ENCODE peak calls at places on chromosomes 2 and 18, in six cellular contexts. One of them, this sample, is unnamed.

GRCh38 chr2:164869420-164869772 is 27.8 kb upstream of the COBLL1 start:
- DNase-seq in colonic mucosa: no peak
- DNase-seq in astrocyte: no peak
- DNase-seq in HL-60: no peak
- DNase-seq in cardiac muscle cell: no peak
- DNase-seq in right lobe of liver: no peak
- DNase-seq in this sample: no peak

GRCh38 chr2:238728322-238729260 is 119.3 kb upstream of the TWIST2 start:
- DNase-seq in right lobe of liver: no peak
- DNase-seq in astrocyte: peak
- DNase-seq in colonic mucosa: no peak
- DNase-seq in HL-60: no peak
- DNase-seq in cardiac muscle cell: no peak
- DNase-seq in this sample: no peak

GRCh38 chr2:22481507-22482217 is 903.3 kb upstream of the KLHL29 start:
- DNase-seq in colonic mucosa: no peak
- DNase-seq in HL-60: no peak
- DNase-seq in right lobe of liver: no peak
- DNase-seq in astrocyte: no peak
- DNase-seq in cardiac muscle cell: no peak
- DNase-seq in this sample: no peak

GRCh38 chr2:209534228-209534627 is 110.4 kb downstream of the MAP2 start:
- DNase-seq in right lobe of liver: no peak
- DNase-seq in colonic mucosa: no peak
- DNase-seq in cardiac muscle cell: no peak
- DNase-seq in HL-60: no peak
- DNase-seq in astrocyte: no peak
- DNase-seq in this sample: no peak

GRCh38 chr2:85853499-85854165 is 35.2 kb downstream of the ST3GAL5 start:
- DNase-seq in astrocyte: no peak
- DNase-seq in colonic mucosa: no peak
- DNase-seq in right lobe of liver: no peak
- DNase-seq in cardiac muscle cell: no peak
- DNase-seq in HL-60: peak
- DNase-seq in this sample: no peak

GRCh38 chr2:27233341-27233740 is 16.2 kb downstream of the CAD start:
- DNase-seq in colonic mucosa: no peak
- DNase-seq in cardiac muscle cell: no peak
- DNase-seq in astrocyte: no peak
- DNase-seq in right lobe of liver: no peak
- DNase-seq in HL-60: no peak
- DNase-seq in this sample: no peak

GRCh38 chr2:235689427-235689853 is 195.6 kb downstream of the AGAP1 start:
- DNase-seq in cardiac muscle cell: no peak
- DNase-seq in colonic mucosa: peak
- DNase-seq in astrocyte: no peak
- DNase-seq in HL-60: no peak
- DNase-seq in right lobe of liver: no peak
- DNase-seq in this sample: no peak

GRCh38 chr2:44848026-44848425 is 93.5 kb upstream of the SIX3 start:
- DNase-seq in astrocyte: no peak
- DNase-seq in cardiac muscle cell: no peak
- DNase-seq in right lobe of liver: no peak
- DNase-seq in colonic mucosa: no peak
- DNase-seq in HL-60: no peak
- DNase-seq in this sample: no peak

GRCh38 chr2:172806426-172807008 is 70.9 kb downstream of the RAPGEF4 start:
- DNase-seq in HL-60: peak
- DNase-seq in colonic mucosa: no peak
- DNase-seq in astrocyte: peak
- DNase-seq in cardiac muscle cell: peak
- DNase-seq in right lobe of liver: no peak
- DNase-seq in this sample: no peak

GRCh38 chr2:71277536-71278103 is 50.7 kb upstream of the PAIP2B start:
- DNase-seq in cardiac muscle cell: peak
- DNase-seq in right lobe of liver: peak
- DNase-seq in colonic mucosa: peak
- DNase-seq in astrocyte: peak
- DNase-seq in HL-60: peak
- DNase-seq in this sample: peak

GRCh38 chr18:42915240-42915791 is 200.2 kb downstream of the RIT2 start:
- DNase-seq in HL-60: no peak
- DNase-seq in astrocyte: no peak
- DNase-seq in colonic mucosa: no peak
- DNase-seq in right lobe of liver: no peak
- DNase-seq in cardiac muscle cell: no peak
- DNase-seq in this sample: no peak

GRCh38 chr2:100529176-100529575 is 33.6 kb upstream of the PDCL3 start:
- DNase-seq in right lobe of liver: no peak
- DNase-seq in astrocyte: no peak
- DNase-seq in colonic mucosa: no peak
- DNase-seq in cardiac muscle cell: no peak
- DNase-seq in HL-60: no peak
- DNase-seq in this sample: no peak

GRCh38 chr2:222791946-222792649 is 68.7 kb upstream of the ACSL3 start:
- DNase-seq in HL-60: peak
- DNase-seq in astrocyte: peak
- DNase-seq in cardiac muscle cell: no peak
- DNase-seq in right lobe of liver: peak
- DNase-seq in colonic mucosa: no peak
- DNase-seq in this sample: peak

GRCh38 chr2:157497603-157498314 is 53.9 kb upstream of the CYTIP start:
- DNase-seq in cardiac muscle cell: peak
- DNase-seq in colonic mucosa: no peak
- DNase-seq in HL-60: peak
- DNase-seq in right lobe of liver: no peak
- DNase-seq in astrocyte: peak
- DNase-seq in this sample: no peak

GRCh38 chr2:23009545-23010149 is 375.3 kb upstream of the KLHL29 start:
- DNase-seq in astrocyte: peak
- DNase-seq in HL-60: no peak
- DNase-seq in right lobe of liver: no peak
- DNase-seq in cardiac muscle cell: no peak
- DNase-seq in colonic mucosa: no peak
- DNase-seq in this sample: peak

DNA sequence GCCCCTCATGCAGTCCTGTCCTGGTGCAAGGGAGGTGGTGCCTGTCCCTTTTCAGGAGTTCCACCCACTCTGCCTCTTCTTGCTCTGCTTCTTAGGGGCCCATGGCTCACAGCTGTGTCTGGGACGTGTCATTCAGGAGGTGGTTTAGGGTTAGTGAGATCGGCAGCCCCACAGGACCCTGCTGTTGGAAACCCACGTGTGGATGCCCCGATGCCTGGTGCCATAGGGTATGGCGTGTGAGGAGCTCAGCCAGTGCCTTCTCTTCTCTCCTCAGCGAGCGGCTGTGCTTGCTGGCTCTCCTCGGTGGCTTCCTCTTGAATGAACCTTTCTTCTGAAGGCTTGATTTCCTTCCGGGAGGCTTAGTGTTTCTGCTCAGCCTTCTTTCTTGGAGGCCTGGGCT is 55.2 kb downstream of the LDLRAD4 start:
- DNase-seq in colonic mucosa: no peak
- DNase-seq in HL-60: no peak
- DNase-seq in astrocyte: no peak
- DNase-seq in right lobe of liver: no peak
- DNase-seq in cardiac muscle cell: no peak
- DNase-seq in this sample: no peak
- H3K27ac ChIP-seq in colonic mucosa: no peak
- H3K27ac ChIP-seq in HL-60: no peak
- H3K27ac ChIP-seq in astrocyte: no peak
- H3K27ac ChIP-seq in right lobe of liver: no peak
- H3K27ac ChIP-seq in cardiac muscle cell: no peak
- H3K27ac ChIP-seq in this sample: peak

GRCh38 chr18:39675358-39675757 is 2109.8 kb upstream of the CELF4 start:
- DNase-seq in cardiac muscle cell: no peak
- DNase-seq in HL-60: no peak
- DNase-seq in colonic mucosa: no peak
- DNase-seq in astrocyte: peak
- DNase-seq in right lobe of liver: no peak
- DNase-seq in this sample: no peak
- H3K27ac ChIP-seq in cardiac muscle cell: no peak
- H3K27ac ChIP-seq in HL-60: no peak
- H3K27ac ChIP-seq in colonic mucosa: no peak
- H3K27ac ChIP-seq in astrocyte: no peak
- H3K27ac ChIP-seq in right lobe of liver: no peak
- H3K27ac ChIP-seq in this sample: no peak

DNA sequence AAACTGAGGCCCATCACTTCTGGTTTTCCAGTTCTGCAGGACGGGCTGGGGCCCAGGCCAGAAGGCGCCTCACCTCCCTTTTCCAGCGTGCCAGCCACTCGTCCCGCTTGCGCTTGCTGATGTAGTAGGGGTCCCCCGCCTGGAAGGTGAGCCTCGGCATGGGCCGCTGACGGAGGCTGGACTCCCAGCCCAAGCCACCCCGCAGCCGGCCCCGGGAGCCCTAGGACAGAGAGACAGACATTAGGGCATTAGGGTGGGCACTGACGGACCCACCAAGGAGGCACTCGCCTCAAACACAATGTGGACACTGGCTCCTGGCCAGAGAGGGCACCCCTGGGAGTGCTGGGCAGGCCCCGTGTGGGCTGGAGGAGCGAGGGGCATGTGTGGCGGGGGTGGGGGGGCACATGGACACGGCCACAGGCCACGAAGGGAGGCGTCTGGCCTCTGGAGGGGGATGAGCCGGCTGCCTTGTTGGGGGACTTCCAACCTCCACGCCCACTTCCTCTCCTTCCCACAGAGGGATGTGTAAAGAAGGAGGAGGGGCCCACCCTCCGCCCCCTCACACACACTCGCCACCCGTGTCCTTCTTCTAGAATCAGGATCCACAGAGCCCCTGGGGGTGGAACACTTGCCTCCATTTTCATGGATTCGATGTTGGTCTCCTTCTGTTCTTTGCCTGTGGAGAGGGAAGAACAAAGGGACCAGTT is 66.7 kb downstream of the DNMT3A start:
- DNase-seq in cardiac muscle cell: no peak
- DNase-seq in right lobe of liver: no peak
- DNase-seq in colonic mucosa: peak
- DNase-seq in astrocyte: peak
- DNase-seq in HL-60: no peak
- DNase-seq in this sample: peak
- H3K27ac ChIP-seq in cardiac muscle cell: peak
- H3K27ac ChIP-seq in right lobe of liver: no peak
- H3K27ac ChIP-seq in colonic mucosa: peak
- H3K27ac ChIP-seq in astrocyte: no peak
- H3K27ac ChIP-seq in HL-60: no peak
- H3K27ac ChIP-seq in this sample: peak

GRCh38 chr2:106139575-106139935 is 54.5 kb downstream of the UXS1 start:
- DNase-seq in HL-60: no peak
- DNase-seq in astrocyte: no peak
- DNase-seq in cardiac muscle cell: no peak
- DNase-seq in right lobe of liver: no peak
- DNase-seq in colonic mucosa: no peak
- DNase-seq in this sample: no peak
- H3K27ac ChIP-seq in HL-60: no peak
- H3K27ac ChIP-seq in astrocyte: no peak
- H3K27ac ChIP-seq in cardiac muscle cell: no peak
- H3K27ac ChIP-seq in right lobe of liver: no peak
- H3K27ac ChIP-seq in colonic mucosa: peak
- H3K27ac ChIP-seq in this sample: no peak

DNA sequence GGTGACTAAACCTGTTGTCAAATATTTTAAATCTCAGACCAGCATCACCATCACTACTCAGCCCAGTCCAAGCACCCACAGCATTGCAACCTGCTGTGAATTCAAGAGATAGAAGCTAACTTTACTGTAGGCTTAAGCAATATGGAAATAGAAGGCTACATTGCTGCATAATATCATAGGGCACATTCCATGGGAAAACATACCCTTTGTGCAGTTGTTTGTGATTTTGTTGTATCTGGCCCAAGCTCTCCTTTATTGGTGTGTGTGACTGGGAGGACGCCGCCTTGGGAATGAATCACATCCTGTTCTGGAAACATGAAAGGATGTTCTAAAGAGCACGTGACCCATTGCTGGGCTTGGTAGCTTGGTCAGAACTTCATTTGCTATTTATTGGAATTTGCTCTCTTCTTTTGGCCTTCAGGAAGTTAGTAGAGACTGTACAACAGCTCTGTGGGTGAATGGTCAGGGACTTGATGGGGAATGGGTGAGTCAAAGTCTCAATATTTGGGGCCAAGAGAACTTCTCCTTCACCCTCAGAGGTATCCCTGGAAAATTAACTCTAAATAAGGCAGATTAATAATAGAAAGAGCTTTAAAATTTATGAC is 106.8 kb upstream of the SERPINE2 start:
- DNase-seq in right lobe of liver: no peak
- DNase-seq in HL-60: no peak
- DNase-seq in colonic mucosa: peak
- DNase-seq in astrocyte: peak
- DNase-seq in cardiac muscle cell: no peak
- DNase-seq in this sample: no peak
- H3K27ac ChIP-seq in right lobe of liver: no peak
- H3K27ac ChIP-seq in HL-60: no peak
- H3K27ac ChIP-seq in colonic mucosa: peak
- H3K27ac ChIP-seq in astrocyte: peak
- H3K27ac ChIP-seq in cardiac muscle cell: no peak
- H3K27ac ChIP-seq in this sample: no peak